ENCODE peak calls at places on chromosomes 6 and 20, in seven cellular contexts. One of them, this sample, is unnamed.

GRCh38 chr6:167683028-167683862 is 143.5 kb upstream of the AFDN start:
- DNase-seq in H9: no peak
- DNase-seq in H1: no peak
- DNase-seq in IMR-90: peak
- DNase-seq in neuronal stem cell: no peak
- DNase-seq in mesenchymal stem cell: peak
- DNase-seq in trophoblast cell: no peak
- DNase-seq in this sample: no peak

GRCh38 chr6:38570750-38571149 is 69.0 kb downstream of the BTBD9 start:
- DNase-seq in H9: no peak
- DNase-seq in H1: no peak
- DNase-seq in IMR-90: peak
- DNase-seq in neuronal stem cell: no peak
- DNase-seq in mesenchymal stem cell: peak
- DNase-seq in trophoblast cell: no peak
- DNase-seq in this sample: peak

GRCh38 chr6:137043710-137044365 is 927 bp downstream of the IL20RA start:
- DNase-seq in H9: peak
- DNase-seq in H1: no peak
- DNase-seq in IMR-90: peak
- DNase-seq in neuronal stem cell: peak
- DNase-seq in mesenchymal stem cell: peak
- DNase-seq in trophoblast cell: no peak
- DNase-seq in this sample: peak

GRCh38 chr6:89566930-89567634 is 71.5 kb downstream of the LYRM2 start:
- DNase-seq in H9: no peak
- DNase-seq in H1: no peak
- DNase-seq in IMR-90: no peak
- DNase-seq in neuronal stem cell: peak
- DNase-seq in mesenchymal stem cell: no peak
- DNase-seq in trophoblast cell: no peak
- DNase-seq in this sample: peak

GRCh38 chr6:109265530-109265929 is 116.7 kb downstream of the CD164 start:
- DNase-seq in H9: no peak
- DNase-seq in H1: no peak
- DNase-seq in IMR-90: no peak
- DNase-seq in neuronal stem cell: no peak
- DNase-seq in mesenchymal stem cell: no peak
- DNase-seq in trophoblast cell: no peak
- DNase-seq in this sample: no peak

GRCh38 chr6:143223895-143224294 is 163.2 kb downstream of the AIG1 start:
- DNase-seq in H9: no peak
- DNase-seq in H1: no peak
- DNase-seq in IMR-90: no peak
- DNase-seq in neuronal stem cell: peak
- DNase-seq in mesenchymal stem cell: peak
- DNase-seq in trophoblast cell: peak
- DNase-seq in this sample: peak

GRCh38 chr20:50169329-50169823 is 15.9 kb upstream of the PEDS1 start:
- DNase-seq in H9: peak
- DNase-seq in H1: peak
- DNase-seq in IMR-90: peak
- DNase-seq in neuronal stem cell: peak
- DNase-seq in mesenchymal stem cell: peak
- DNase-seq in trophoblast cell: peak
- DNase-seq in this sample: peak

GRCh38 chr20:48659888-48660287 is 167.9 kb downstream of the PREX1 start:
- DNase-seq in H9: no peak
- DNase-seq in H1: no peak
- DNase-seq in IMR-90: no peak
- DNase-seq in neuronal stem cell: no peak
- DNase-seq in mesenchymal stem cell: no peak
- DNase-seq in trophoblast cell: no peak
- DNase-seq in this sample: no peak

GRCh38 chr6:72704979-72705378 is 83.1 kb downstream of the KCNQ5 start:
- DNase-seq in H9: no peak
- DNase-seq in H1: no peak
- DNase-seq in IMR-90: no peak
- DNase-seq in neuronal stem cell: no peak
- DNase-seq in mesenchymal stem cell: peak
- DNase-seq in trophoblast cell: no peak
- DNase-seq in this sample: no peak

GRCh38 chr6:133241901-133242760 is 974 bp downstream of the EYA4 start:
- DNase-seq in H9: peak
- DNase-seq in H1: no peak
- DNase-seq in IMR-90: peak
- DNase-seq in neuronal stem cell: peak
- DNase-seq in mesenchymal stem cell: peak
- DNase-seq in trophoblast cell: no peak
- DNase-seq in this sample: peak

GRCh38 chr20:63525968-63526367 is 5.4 kb downstream of the PPDPF start:
- DNase-seq in H9: no peak
- DNase-seq in H1: no peak
- DNase-seq in IMR-90: no peak
- DNase-seq in neuronal stem cell: no peak
- DNase-seq in mesenchymal stem cell: no peak
- DNase-seq in trophoblast cell: no peak
- DNase-seq in this sample: no peak

GRCh38 chr20:63860325-63861051 is 810 bp upstream of the ABHD16B start:
- DNase-seq in H9: no peak
- DNase-seq in H1: peak
- DNase-seq in IMR-90: no peak
- DNase-seq in neuronal stem cell: no peak
- DNase-seq in mesenchymal stem cell: no peak
- DNase-seq in trophoblast cell: no peak
- DNase-seq in this sample: no peak

GRCh38 chr20:50634191-50634590 is 57.2 kb downstream of the RIPOR3 start:
- DNase-seq in H9: no peak
- DNase-seq in H1: no peak
- DNase-seq in IMR-90: no peak
- DNase-seq in neuronal stem cell: no peak
- DNase-seq in mesenchymal stem cell: no peak
- DNase-seq in trophoblast cell: no peak
- DNase-seq in this sample: no peak

GRCh38 chr6:13187692-13188091 is 140.6 kb downstream of the TBC1D7 start:
- DNase-seq in H9: no peak
- DNase-seq in H1: no peak
- DNase-seq in IMR-90: no peak
- DNase-seq in neuronal stem cell: no peak
- DNase-seq in mesenchymal stem cell: no peak
- DNase-seq in trophoblast cell: no peak
- DNase-seq in this sample: no peak

GRCh38 chr20:24837721-24838456 is 111.2 kb upstream of the CST7 start:
- DNase-seq in H9: peak
- DNase-seq in H1: no peak
- DNase-seq in IMR-90: peak
- DNase-seq in neuronal stem cell: no peak
- DNase-seq in mesenchymal stem cell: peak
- DNase-seq in trophoblast cell: no peak
- DNase-seq in this sample: no peak

GRCh38 chr20:37522258-37523011 is 1.4 kb downstream of the NNAT start:
- DNase-seq in H9: peak
- DNase-seq in H1: peak
- DNase-seq in IMR-90: peak
- DNase-seq in neuronal stem cell: no peak
- DNase-seq in mesenchymal stem cell: peak
- DNase-seq in trophoblast cell: peak
- DNase-seq in this sample: peak

GRCh38 chr6:119865466-119866350 is 516.1 kb upstream of the MAN1A1 start:
- DNase-seq in H9: no peak
- DNase-seq in H1: no peak
- DNase-seq in IMR-90: no peak
- DNase-seq in neuronal stem cell: no peak
- DNase-seq in mesenchymal stem cell: no peak
- DNase-seq in trophoblast cell: peak
- DNase-seq in this sample: no peak

GRCh38 chr6:13559968-13560650 is 14.3 kb upstream of the SIRT5 start:
- DNase-seq in H9: no peak
- DNase-seq in H1: no peak
- DNase-seq in IMR-90: no peak
- DNase-seq in neuronal stem cell: no peak
- DNase-seq in mesenchymal stem cell: no peak
- DNase-seq in trophoblast cell: no peak
- DNase-seq in this sample: no peak

GRCh38 chr20:5933802-5934436 is 16.4 kb downstream of the TRMT6 start:
- DNase-seq in H9: no peak
- DNase-seq in H1: no peak
- DNase-seq in IMR-90: no peak
- DNase-seq in neuronal stem cell: no peak
- DNase-seq in mesenchymal stem cell: peak
- DNase-seq in trophoblast cell: no peak
- DNase-seq in this sample: peak

GRCh38 chr6:169997187-169997929 is 245.9 kb downstream of the ERMARD start:
- DNase-seq in H9: peak
- DNase-seq in H1: no peak
- DNase-seq in IMR-90: no peak
- DNase-seq in neuronal stem cell: no peak
- DNase-seq in mesenchymal stem cell: no peak
- DNase-seq in trophoblast cell: no peak
- DNase-seq in this sample: no peak

GRCh38 chr6:87483929-87484328 is 11.2 kb downstream of the SLC35A1 start:
- DNase-seq in H9: peak
- DNase-seq in H1: peak
- DNase-seq in IMR-90: peak
- DNase-seq in neuronal stem cell: peak
- DNase-seq in mesenchymal stem cell: peak
- DNase-seq in trophoblast cell: peak
- DNase-seq in this sample: peak

GRCh38 chr6:129370268-129370916 is 339.6 kb downstream of the ARHGAP18 start:
- DNase-seq in H9: peak
- DNase-seq in H1: peak
- DNase-seq in IMR-90: peak
- DNase-seq in neuronal stem cell: peak
- DNase-seq in mesenchymal stem cell: peak
- DNase-seq in trophoblast cell: peak
- DNase-seq in this sample: peak

GRCh38 chr6:158688860-158689259 is 39.0 kb downstream of the SYTL3 start:
- DNase-seq in H9: no peak
- DNase-seq in H1: no peak
- DNase-seq in IMR-90: peak
- DNase-seq in neuronal stem cell: no peak
- DNase-seq in mesenchymal stem cell: no peak
- DNase-seq in trophoblast cell: no peak
- DNase-seq in this sample: no peak

GRCh38 chr6:121584591-121585369 is 149.3 kb downstream of the GJA1 start:
- DNase-seq in H9: no peak
- DNase-seq in H1: no peak
- DNase-seq in IMR-90: peak
- DNase-seq in neuronal stem cell: no peak
- DNase-seq in mesenchymal stem cell: peak
- DNase-seq in trophoblast cell: no peak
- DNase-seq in this sample: peak

GRCh38 chr6:110357696-110358535 is at the start of gene METTL24:
- DNase-seq in H9: peak
- DNase-seq in H1: peak
- DNase-seq in IMR-90: no peak
- DNase-seq in neuronal stem cell: no peak
- DNase-seq in mesenchymal stem cell: peak
- DNase-seq in trophoblast cell: no peak
- DNase-seq in this sample: peak

GRCh38 chr6:48486373-48486772 is 375.4 kb upstream of the PTCHD4 start:
- DNase-seq in H9: no peak
- DNase-seq in H1: no peak
- DNase-seq in IMR-90: no peak
- DNase-seq in neuronal stem cell: no peak
- DNase-seq in mesenchymal stem cell: no peak
- DNase-seq in trophoblast cell: no peak
- DNase-seq in this sample: no peak

GRCh38 chr6:148524509-148524908 is 181.9 kb downstream of the SASH1 start:
- DNase-seq in H9: no peak
- DNase-seq in H1: no peak
- DNase-seq in IMR-90: peak
- DNase-seq in neuronal stem cell: no peak
- DNase-seq in mesenchymal stem cell: peak
- DNase-seq in trophoblast cell: no peak
- DNase-seq in this sample: no peak

DNA sequence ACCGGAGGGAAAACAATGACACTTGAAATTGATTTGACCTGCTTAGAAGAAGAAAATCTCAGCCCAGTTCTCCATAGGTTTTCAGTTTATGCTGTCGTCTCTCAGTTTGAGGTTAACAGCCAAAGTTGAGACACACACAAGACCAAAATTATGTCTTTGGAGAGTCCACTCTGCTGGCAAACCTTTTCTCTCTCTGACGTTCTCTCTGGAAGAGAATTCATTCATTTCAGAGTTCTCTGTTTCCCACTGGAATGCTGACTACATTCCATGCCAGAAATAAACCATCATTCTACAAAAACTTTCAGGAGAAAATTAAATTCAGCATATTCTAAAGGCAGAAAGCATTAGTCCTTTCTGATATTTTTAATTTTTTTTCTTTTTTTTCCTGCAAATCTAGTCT is 155.2 kb downstream of the TFAP2A start:
- DNase-seq in H9: no peak
- DNase-seq in H1: no peak
- DNase-seq in IMR-90: no peak
- DNase-seq in neuronal stem cell: no peak
- DNase-seq in mesenchymal stem cell: no peak
- DNase-seq in trophoblast cell: no peak
- DNase-seq in this sample: no peak
- H4K8ac ChIP-seq in H9: no peak
- H4K8ac ChIP-seq in H1: no peak
- H4K8ac ChIP-seq in IMR-90: no peak
- H4K8ac ChIP-seq in neuronal stem cell: no peak
- H4K8ac ChIP-seq in mesenchymal stem cell: no peak
- H4K8ac ChIP-seq in trophoblast cell: no peak
- H4K8ac ChIP-seq in this sample: no peak

GRCh38 chr6:147221739-147222138 is 17.5 kb downstream of the STXBP5 start:
- DNase-seq in H9: no peak
- DNase-seq in H1: no peak
- DNase-seq in IMR-90: no peak
- DNase-seq in neuronal stem cell: no peak
- DNase-seq in mesenchymal stem cell: no peak
- DNase-seq in trophoblast cell: no peak
- DNase-seq in this sample: no peak
- H3K4ac ChIP-seq in H9: no peak
- H3K4ac ChIP-seq in H1: no peak
- H3K4ac ChIP-seq in IMR-90: no peak
- H3K4ac ChIP-seq in neuronal stem cell: no peak
- H3K4ac ChIP-seq in mesenchymal stem cell: no peak
- H3K4ac ChIP-seq in trophoblast cell: no peak
- H3K4ac ChIP-seq in this sample: no peak

GRCh38 chr20:59207235-59207634 is 43.6 kb downstream of the ZNF831 start:
- DNase-seq in H9: no peak
- DNase-seq in H1: no peak
- DNase-seq in IMR-90: no peak
- DNase-seq in neuronal stem cell: no peak
- DNase-seq in mesenchymal stem cell: no peak
- DNase-seq in trophoblast cell: no peak
- DNase-seq in this sample: no peak
- H4K8ac ChIP-seq in H9: no peak
- H4K8ac ChIP-seq in H1: no peak
- H4K8ac ChIP-seq in IMR-90: no peak
- H4K8ac ChIP-seq in neuronal stem cell: no peak
- H4K8ac ChIP-seq in mesenchymal stem cell: no peak
- H4K8ac ChIP-seq in trophoblast cell: no peak
- H4K8ac ChIP-seq in this sample: no peak

GRCh38 chr6:122904166-122904565 is 91.9 kb upstream of the CLVS2 start:
- DNase-seq in H9: no peak
- DNase-seq in H1: no peak
- DNase-seq in IMR-90: no peak
- DNase-seq in neuronal stem cell: no peak
- DNase-seq in mesenchymal stem cell: no peak
- DNase-seq in trophoblast cell: no peak
- DNase-seq in this sample: no peak
- H3K4ac ChIP-seq in H9: no peak
- H3K4ac ChIP-seq in H1: no peak
- H3K4ac ChIP-seq in IMR-90: no peak
- H3K4ac ChIP-seq in neuronal stem cell: no peak
- H3K4ac ChIP-seq in mesenchymal stem cell: no peak
- H3K4ac ChIP-seq in trophoblast cell: no peak
- H3K4ac ChIP-seq in this sample: no peak